ENCODE peak calls at places on chromosome 13, in five cellular contexts. W is IMR-90, H is GM12865, Q is cardiac muscle cell, Z is lower lobe of right lung. R is an unnamed sample.
A peak's percentile ranks its signal among the peaks of the same experiment; 100 is the strongest.

GRCh38 chr13:114140131-114140908 is 7.9 kb upstream of the RASA3 start:
- DNase-seq in Z (no peak), W (no peak), Q (no peak), H (no peak), R (no peak)

GRCh38 chr13:93226623-93227279 is at the start of gene GPC6:
- DNase-seq in Z (no peak), W (peak; percentile 95), Q (peak; percentile 89), H (no peak), R (peak; percentile 93)

GRCh38 chr13:30340367-30341184 is 33.2 kb upstream of the KATNAL1 start:
- DNase-seq in Q (peak; percentile 13), W (peak; percentile 89), H (no peak), Z (no peak), R (peak; percentile 82)

GRCh38 chr13:91247768-91248167 is 99.7 kb upstream of the MIR17HG start:
- DNase-seq in W (no peak), Z (no peak), Q (no peak), H (no peak), R (peak; percentile 6)

GRCh38 chr13:36000028-36000427 is 131.2 kb downstream of the DCLK1 start:
- DNase-seq in W (no peak), H (no peak), Z (no peak), Q (no peak), R (no peak)

GRCh38 chr13:46896346-46897138 is at the start of gene HTR2A:
- DNase-seq in Q (peak; percentile 7), W (peak; percentile 17), H (peak; percentile 5), Z (peak; percentile 58), R (no peak)

GRCh38 chr13:68107667-68108066 is 877.5 kb upstream of the PCDH9 start:
- DNase-seq in H (no peak), W (no peak), Z (no peak), Q (no peak), R (no peak)

GRCh38 chr13:25783480-25784081 is 268.2 kb downstream of the SHISA2 start:
- DNase-seq in W (no peak), Q (no peak), Z (no peak), H (no peak), R (no peak)

GRCh38 chr13:32660227-32660626 is 74.0 kb downstream of the PDS5B start:
- DNase-seq in H (no peak), Q (no peak), Z (no peak), W (no peak), R (no peak)

DNA sequence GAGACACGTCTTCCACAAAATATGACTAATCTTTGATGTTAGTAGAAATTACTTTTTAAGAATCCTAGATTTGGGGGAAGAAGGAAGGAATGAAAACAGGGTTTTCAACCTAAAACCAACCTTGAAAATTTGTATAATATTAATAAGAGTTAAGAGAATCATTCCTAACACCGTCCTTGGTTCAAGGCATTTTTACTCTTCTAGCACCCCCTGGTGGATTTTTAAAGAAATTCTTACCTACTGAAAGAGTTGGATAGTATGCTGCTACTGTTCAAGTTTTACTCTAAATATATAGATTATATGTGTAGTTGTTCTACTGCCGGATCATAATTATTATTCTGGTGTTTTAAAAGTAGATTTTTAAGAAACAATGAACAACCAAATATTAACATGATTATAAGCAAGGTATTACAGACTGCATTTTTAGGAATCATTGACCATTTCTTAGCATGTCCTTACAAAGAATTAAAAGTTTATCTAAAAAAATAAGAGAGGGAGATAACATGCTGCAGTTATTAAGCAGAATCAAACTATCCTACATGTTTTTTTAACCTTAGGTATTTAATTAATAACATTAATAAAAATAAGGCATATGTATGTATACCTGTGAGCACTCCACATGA is 7.4 kb upstream of the SLITRK6 start:
- DNase-seq in H (peak; percentile 41), Q (peak; percentile 72), Z (no peak), W (peak; percentile 61), R (peak; percentile 66)
- TF ChIP-seq CTCF in H (peak; percentile 41), Q (peak; percentile 44), Z (peak; percentile 69), W (peak; percentile 75), R (peak; percentile 57)

DNA sequence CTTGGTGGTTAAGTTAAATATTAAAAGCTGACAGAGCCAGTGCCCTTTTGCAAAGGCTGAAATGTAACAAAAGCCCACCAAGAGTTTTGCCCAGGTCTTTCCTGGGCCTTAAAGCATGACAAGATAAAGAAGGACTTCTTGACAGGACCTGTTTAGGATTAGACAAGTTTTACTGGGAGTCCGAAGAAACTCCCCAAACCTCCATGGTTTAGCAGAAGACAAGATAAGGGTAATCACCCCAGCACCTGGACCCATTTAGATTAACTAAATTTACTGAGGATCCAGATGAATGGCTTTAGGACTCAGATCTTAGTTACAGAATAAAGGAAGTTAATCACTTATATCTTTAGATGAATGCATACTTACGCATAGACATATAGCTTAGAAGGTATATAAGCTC is 14.8 kb upstream of the UFM1 start:
- DNase-seq in W (no peak), H (no peak), Q (no peak), Z (no peak), R (no peak)
- TF ChIP-seq CTCF in W (no peak), H (no peak), Q (no peak), Z (no peak), R (no peak)

GRCh38 chr13:20127563-20128458 is 33.0 kb downstream of the GJA3 start:
- DNase-seq in W (peak; percentile 16), Z (peak; percentile 80), H (peak; percentile 81), Q (peak; percentile 69), R (peak; percentile 13)
- TF ChIP-seq CTCF in W (peak; percentile 15), Z (peak; percentile 45), H (peak; percentile 53), Q (peak; percentile 53), R (no peak)

GRCh38 chr13:76884167-76884566 is 2.0 kb downstream of the KCTD12 start:
- DNase-seq in H (peak; percentile 75), W (no peak), Z (peak; percentile 68), Q (peak; percentile 73), R (peak; percentile 65)
- TF ChIP-seq CTCF in H (peak; percentile 59), W (no peak), Z (peak; percentile 26), Q (peak; percentile 68), R (peak; percentile 34)

GRCh38 chr13:27665761-27666160 is 44.1 kb downstream of the POLR1D start:
- DNase-seq in H (no peak), Z (no peak), W (no peak), Q (no peak), R (no peak)

GRCh38 chr13:27663947-27664346 is 42.3 kb downstream of the POLR1D start:
- DNase-seq in W (no peak), H (no peak), Q (peak; percentile 69), Z (no peak), R (no peak)

GRCh38 chr13:27662738-27663470 is 41.2 kb downstream of the POLR1D start:
- DNase-seq in W (no peak), Q (no peak), H (no peak), Z (no peak), R (no peak)

GRCh38 chr13:27666951-27667350 is 45.3 kb downstream of the POLR1D start:
- DNase-seq in Z (no peak), H (no peak), W (no peak), Q (no peak), R (no peak)

DNA sequence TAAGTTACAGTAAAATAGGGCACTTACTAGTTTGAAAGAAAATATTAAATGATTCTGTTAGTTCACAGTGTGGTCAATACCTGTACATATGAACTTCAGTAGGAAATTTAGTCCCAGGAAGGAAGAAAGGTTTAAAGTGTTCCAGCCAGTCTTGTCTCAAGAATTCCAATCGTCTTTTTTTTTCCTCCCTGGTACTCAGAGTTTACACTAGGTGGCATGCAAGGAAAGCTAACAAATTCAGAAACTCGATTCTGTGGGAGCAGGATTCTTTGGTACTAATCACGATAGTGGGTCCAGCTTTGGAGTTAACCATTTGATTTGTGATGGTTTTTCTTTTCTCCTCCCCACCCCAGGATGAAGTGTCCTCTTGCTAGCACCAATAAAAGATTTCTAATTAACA is 43.6 kb downstream of the POLR1D start:
- DNase-seq in W (peak; percentile 20), H (no peak), Z (no peak), Q (peak; percentile 34), R (no peak)
- TF ChIP-seq CTCF in W (no peak), H (no peak), Z (no peak), Q (peak; percentile 21), R (peak; percentile 31)

GRCh38 chr13:89496478-89496877 is 1825.3 kb downstream of the SLITRK5 start:
- DNase-seq in Q (peak; percentile 34), W (no peak), Z (no peak), H (no peak), R (no peak)
- TF ChIP-seq CTCF in Q (no peak), W (no peak), Z (no peak), H (no peak), R (no peak)

GRCh38 chr13:108176685-108177274 is 38.6 kb downstream of the LIG4 start:
- DNase-seq in H (peak; percentile 34), W (peak; percentile 22), Q (peak; percentile 42), Z (peak; percentile 52), R (peak; percentile 40)
- TF ChIP-seq CTCF in H (peak; percentile 37), W (peak; percentile 51), Q (peak; percentile 40), Z (peak; percentile 44), R (peak; percentile 33)

R was measured in MCF 10A.